ENCODE peak calls at places on chromosomes 2 and 18, in five cellular contexts. L, E, U, Q and J are unnamed samples.

GRCh38 chr18:22956226-22956625 is 23.1 kb downstream of the RBBP8 start:
- DNase-seq in U (no peak), Q (no peak), L (no peak), E (no peak), J (no peak)

GRCh38 chr2:11505652-11506610 is 27.9 kb upstream of the GREB1 start:
- DNase-seq in L (no peak), E (peak; percentile 52), U (no peak), Q (no peak), J (no peak)

GRCh38 chr2:11073791-11074190 is 81.5 kb upstream of the SLC66A3 start:
- DNase-seq in Q (no peak), E (no peak), L (no peak), U (no peak), J (no peak)

GRCh38 chr2:144521702-144522101 is 1.8 kb upstream of the ZEB2 start:
- DNase-seq in E (no peak), Q (no peak), U (no peak), L (no peak), J (no peak)

GRCh38 chr2:75287624-75288313 is 88.4 kb upstream of the TACR1 start:
- DNase-seq in L (no peak), Q (no peak), E (no peak), U (no peak), J (no peak)

GRCh38 chr2:215461836-215462532 is 26.1 kb upstream of the FN1 start:
- DNase-seq in E (no peak), L (no peak), U (no peak), Q (no peak), J (no peak)

GRCh38 chr2:138274421-138275291 is 226.9 kb upstream of the SPOPL start:
- DNase-seq in E (no peak), Q (no peak), L (no peak), U (no peak), J (no peak)

GRCh38 chr2:66683599-66683998 is 248.7 kb downstream of the MEIS1 start:
- DNase-seq in Q (no peak), U (no peak), L (no peak), E (peak; percentile 93), J (no peak)

GRCh38 chr2:54042908-54043620 is 72.3 kb upstream of the PSME4 start:
- DNase-seq in E (no peak), Q (peak; percentile 14), L (no peak), U (no peak), J (no peak)

GRCh38 chr2:64122358-64122757 is 21.9 kb downstream of the PELI1 start:
- DNase-seq in Q (no peak), L (no peak), U (no peak), E (no peak), J (peak; percentile 43)

GRCh38 chr18:56322403-56322802 is 316.0 kb downstream of the TXNL1 start:
- DNase-seq in E (no peak), Q (no peak), L (no peak), U (no peak), J (no peak)

GRCh38 chr2:207768168-207768890 is 1.4 kb downstream of the FZD5 start:
- DNase-seq in L (no peak), E (peak; percentile 71), U (no peak), Q (peak; percentile 31), J (peak; percentile 75)

GRCh38 chr2:53130441-53130943 is 637.1 kb upstream of the CHAC2 start:
- DNase-seq in U (no peak), Q (no peak), E (no peak), L (no peak), J (no peak)

GRCh38 chr2:169232551-169233154 is 129.7 kb downstream of the LRP2 start:
- DNase-seq in Q (no peak), U (no peak), L (no peak), E (no peak), J (no peak)

GRCh38 chr2:217451634-217452033 is 551.2 kb downstream of the TNS1 start:
- DNase-seq in Q (no peak), U (no peak), E (no peak), L (no peak), J (no peak)

GRCh38 chr2:215784371-215784783 is 229.0 kb downstream of the MREG start:
- DNase-seq in Q (no peak), U (no peak), L (no peak), E (no peak), J (no peak)

GRCh38 chr2:162989507-162989906 is 150.9 kb upstream of the KCNH7 start:
- DNase-seq in E (no peak), U (no peak), Q (no peak), L (no peak), J (no peak)

GRCh38 chr2:237256845-237257244 is 157.1 kb downstream of the COL6A3 start:
- DNase-seq in U (no peak), Q (peak; percentile 50), E (no peak), L (no peak), J (no peak)

GRCh38 chr2:118889995-118890394 is 42.5 kb upstream of the EN1 start:
- DNase-seq in E (no peak), Q (no peak), L (no peak), U (no peak), J (no peak)

GRCh38 chr2:9106338-9107167 is 100.1 kb upstream of the ASAP2 start:
- DNase-seq in E (no peak), U (no peak), L (no peak), Q (no peak), J (no peak)

GRCh38 chr2:74025971-74026612 is 41.4 kb downstream of the TET3 start:
- DNase-seq in E (no peak), L (no peak), U (no peak), Q (no peak), J (no peak)

GRCh38 chr2:215658635-215659305 is 222.9 kb upstream of the FN1 start:
- DNase-seq in U (no peak), E (no peak), L (no peak), Q (no peak), J (no peak)

GRCh38 chr2:43114210-43114609 is 112.2 kb downstream of the ZFP36L2 start:
- DNase-seq in U (no peak), L (no peak), Q (no peak), E (no peak), J (no peak)

GRCh38 chr2:75431276-75431675 is 129.5 kb downstream of the EVA1A start:
- DNase-seq in U (no peak), L (no peak), E (no peak), Q (no peak), J (no peak)

GRCh38 chr18:77478619-77479018 is 229.0 kb downstream of the GALR1 start:
- DNase-seq in E (peak; percentile 57), Q (peak; percentile 54), U (peak; percentile 8), L (no peak), J (no peak)

GRCh38 chr18:57764087-57764486 is 39.0 kb downstream of the ATP8B1 start:
- DNase-seq in Q (no peak), L (no peak), E (no peak), U (no peak), J (no peak)

GRCh38 chr18:36580874-36581750 is 247.7 kb downstream of the TPGS2 start:
- DNase-seq in E (no peak), U (no peak), Q (no peak), L (no peak), J (no peak)

GRCh38 chr2:47687856-47688255 is 95.1 kb upstream of the MSH6 start:
- DNase-seq in U (no peak), E (no peak), Q (no peak), L (no peak), J (no peak)

GRCh38 chr2:216195565-216195978 is 86.4 kb downstream of the XRCC5 start:
- DNase-seq in U (no peak), E (no peak), Q (no peak), L (no peak), J (no peak)

GRCh38 chr2:135916232-135916631 is 40.0 kb upstream of the MCM6 start:
- DNase-seq in E (no peak), Q (no peak), L (no peak), U (peak; percentile 13), J (no peak)

DNA sequence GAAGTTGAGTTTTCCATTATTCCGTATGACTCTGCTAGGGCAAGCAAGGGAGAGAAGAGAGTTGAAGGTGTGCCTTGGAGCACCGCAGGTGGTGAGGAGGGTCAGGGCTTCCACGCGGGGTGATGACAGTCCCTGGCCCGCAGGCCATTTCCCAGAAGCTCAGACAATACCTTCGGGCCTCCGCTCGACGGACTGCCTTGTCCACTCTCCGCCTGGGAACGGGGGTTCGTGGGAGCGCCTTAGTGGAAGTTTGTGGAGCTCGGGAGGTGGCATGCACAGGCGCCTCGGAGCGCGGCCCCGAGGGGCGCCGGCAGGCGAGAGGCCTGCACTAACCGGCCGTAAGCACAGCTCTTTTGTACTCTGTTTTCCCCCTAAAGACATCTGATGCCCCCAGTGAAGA is 69.8 kb downstream of the ARHGEF33 start:
- DNase-seq in L (no peak), U (no peak), Q (no peak), E (no peak), J (no peak)
- H3K4me3 ChIP-seq in L (no peak overlapping the region), U (no peak overlapping the region), Q (peak overlapping the region; percentile 55), E (no peak overlapping the region), J (no peak overlapping the region)

DNA sequence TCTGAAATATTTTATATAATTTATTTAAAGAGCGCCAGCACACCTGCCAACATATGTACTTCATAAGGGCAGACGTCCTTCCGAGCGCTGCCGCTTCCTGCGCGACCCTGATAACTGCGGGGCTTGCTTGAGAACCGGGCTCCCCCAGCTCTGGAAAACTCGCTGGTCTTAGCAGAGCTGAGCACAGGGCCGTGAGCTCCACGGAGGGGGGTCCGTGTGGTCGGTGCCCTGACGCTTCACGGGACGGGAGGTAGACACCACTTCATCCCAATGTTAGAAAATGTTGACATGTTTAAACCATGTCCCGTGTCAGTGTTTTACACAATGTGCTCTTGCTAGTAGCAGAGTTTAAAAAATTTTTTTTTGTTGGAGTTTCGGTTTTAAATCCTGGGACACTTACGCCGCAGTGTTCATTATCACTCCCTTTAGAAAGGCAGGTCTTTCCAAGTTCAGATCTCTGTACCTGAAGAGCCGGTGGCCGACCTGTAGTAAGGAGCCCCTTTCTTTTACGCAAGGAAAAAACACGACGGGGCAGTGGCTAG is 1.6 kb downstream of the NFATC1 start:
- DNase-seq in E (no peak), L (no peak), Q (no peak), U (no peak), J (peak; percentile 48)
- H3K4me3 ChIP-seq in E (no peak overlapping the region), L (peak overlapping the region; percentile 40), Q (no peak overlapping the region), U (peak overlapping the region; percentile 64), J (no peak overlapping the region)

DNA sequence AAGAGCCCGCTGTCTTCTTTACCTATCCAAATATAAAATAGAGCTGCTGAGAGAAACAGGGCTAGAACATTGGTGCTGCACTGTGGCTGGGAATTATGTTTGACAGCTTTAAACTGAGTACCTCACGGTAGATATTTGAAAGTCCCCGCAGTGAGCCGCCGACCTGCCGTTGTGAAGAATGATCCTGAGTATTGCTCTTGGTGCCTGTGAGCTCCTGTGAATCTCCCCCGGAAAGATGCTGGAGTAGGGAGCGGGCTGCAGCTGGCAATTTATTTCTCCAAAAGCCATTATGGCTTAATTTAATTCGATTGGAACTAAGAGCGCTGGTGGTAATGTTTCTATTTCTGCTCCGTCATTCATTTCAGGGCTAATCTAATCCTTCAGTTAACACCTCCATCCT is 129.4 kb upstream of the TPO start:
- DNase-seq in U (no peak), E (no peak), L (no peak), Q (no peak), J (no peak)
- H3K4me3 ChIP-seq in U (no peak overlapping the region), E (no peak overlapping the region), L (no peak overlapping the region), Q (no peak overlapping the region), J (no peak overlapping the region)

GRCh38 chr2:40363631-40364030 is 88.3 kb downstream of the SLC8A1 start:
- DNase-seq in L (no peak), U (no peak), Q (no peak), E (no peak), J (no peak)

GRCh38 chr2:40367652-40368051 is 84.2 kb downstream of the SLC8A1 start:
- DNase-seq in L (no peak), E (no peak), U (no peak), Q (no peak), J (no peak)

GRCh38 chr2:40361478-40361877 is 90.4 kb downstream of the SLC8A1 start:
- DNase-seq in Q (no peak), U (no peak), E (no peak), L (no peak), J (no peak)

GRCh38 chr2:40367032-40367431 is 84.9 kb downstream of the SLC8A1 start:
- DNase-seq in E (no peak), L (no peak), Q (no peak), U (no peak), J (no peak)

GRCh38 chr2:40364143-40364903 is 87.6 kb downstream of the SLC8A1 start:
- DNase-seq in L (no peak), Q (no peak), U (no peak), E (no peak), J (no peak)
- H3K4me3 ChIP-seq in L (no peak overlapping the region), Q (peak overlapping the region; percentile 11), U (peak overlapping the region; percentile 32), E (no peak overlapping the region), J (no peak overlapping the region)